ENCODE peak calls at places on chromosomes 16 and 17, in five cellular contexts. N is mucosa of gallbladder; X is AG08395; S is stimulated activated CD4-positive, alpha-beta T cell treated with anti-CD3 and anti-CD28 coated beads, Interleukin-12 subunit alpha, Interleukin-12 subunit beta, amount 100 ng/mL, for 4 hours; Q is COR-L47. W is an unnamed sample.
A peak's percentile ranks its signal among the peaks of the same experiment; 100 is the strongest.

GRCh38 chr16:4601317-4602186 is 13.1 kb downstream of the UBALD1 start:
- DNase-seq in N (no peak), X (peak; percentile 29), S (no peak), Q (no peak), W (peak; percentile 90)

GRCh38 chr16:28193530-28194423 is 18.0 kb downstream of the XPO6 start:
- DNase-seq in N (no peak), X (peak; percentile 86), S (peak; percentile 13), Q (no peak), W (no peak)

GRCh38 chr16:89350701-89351380 is 133.3 kb downstream of the ZNF778 start:
- DNase-seq in N (no peak), X (no peak), S (peak; percentile 21), Q (no peak), W (no peak)

GRCh38 chr17:17840751-17841591 is 4.2 kb upstream of the SREBF1 start:
- DNase-seq in N (peak; percentile 37), X (peak; percentile 38), S (no peak), Q (no peak), W (no peak)

GRCh38 chr16:11796227-11797165 is 562 bp downstream of the ZC3H7A start:
- DNase-seq in N (peak; percentile 39), X (peak; percentile 56), S (peak; percentile 17), Q (peak; percentile 6), W (peak; percentile 69)

GRCh38 chr16:54216268-54217187 is 70.1 kb downstream of the IRX3 start:
- DNase-seq in N (no peak), X (no peak), S (no peak), Q (no peak), W (no peak)

GRCh38 chr17:67281053-67281452 is 36.1 kb upstream of the HELZ start:
- DNase-seq in N (no peak), X (no peak), S (no peak), Q (no peak), W (no peak)

GRCh38 chr17:36608794-36609497 is 7.6 kb downstream of the MRM1 start:
- DNase-seq in N (peak; percentile 45), X (peak; percentile 74), S (no peak), Q (peak; percentile 82), W (peak; percentile 43)